ENCODE peak calls at places on chromosomes 2 and 18, in nine cellular contexts. W is stimulated activated CD8-positive, alpha-beta memory T cell treated with anti-CD3 and anti-CD28 coated beads, Interleukin-12 subunit alpha, Interleukin-12 subunit beta, amount 100 ng/mL, for 1 hour; H is HT1080; M is cerebellar cortex; Q is osteocyte; U is GF-D8; R is GM23338; T is left cardiac atrium; P is RWPE2. C is an unnamed sample.

GRCh38 chr2:123597995-123598394 is 427.1 kb upstream of the CNTNAP5 start:
- DNase-seq in W (no peak), T (no peak), H (no peak), U (no peak), R (no peak), Q (no peak), P (no peak), M (no peak), C (no peak)

GRCh38 chr18:33210575-33211189 is 229.8 kb downstream of the CCDC178 start:
- DNase-seq in P (no peak), Q (no peak), R (peak; percentile 81), W (no peak), M (peak; percentile 26), H (peak; percentile 8), T (no peak), U (no peak), C (no peak)

GRCh38 chr2:23478087-23478932 is 93.3 kb downstream of the KLHL29 start:
- DNase-seq in T (no peak), Q (no peak), M (no peak), U (no peak), W (no peak), R (peak; percentile 62), H (no peak), P (no peak), C (no peak)

GRCh38 chr2:7014201-7014640 is 97.0 kb downstream of the RNF144A start:
- DNase-seq in T (no peak), M (peak; percentile 70), R (peak; percentile 54), U (no peak), H (peak; percentile 64), Q (no peak), W (no peak), P (no peak), C (no peak)

GRCh38 chr2:109615637-109616144 is 1.5 kb downstream of the SOWAHC start:
- DNase-seq in Q (no peak), R (peak; percentile 61), T (no peak), M (no peak), U (no peak), W (no peak), P (no peak), H (no peak), C (no peak)

GRCh38 chr2:240353086-240353798 is 82.2 kb upstream of the GPC1 start:
- DNase-seq in U (no peak), Q (no peak), R (no peak), T (peak; percentile 10), W (no peak), M (peak; percentile 70), P (peak; percentile 57), H (no peak), C (no peak)

GRCh38 chr2:196718796-196719564 is 79.5 kb downstream of the CCDC150 start:
- DNase-seq in W (no peak), M (peak; percentile 5), H (peak; percentile 34), T (no peak), P (no peak), U (peak; percentile 43), Q (no peak), R (peak; percentile 44), C (no peak)

GRCh38 chr2:200467806-200468686 is 41.8 kb downstream of the KCTD18 start:
- DNase-seq in T (no peak), W (no peak), H (no peak), M (no peak), P (no peak), R (no peak), U (no peak), Q (no peak), C (no peak)

GRCh38 chr18:11741505-11742145 is 52.6 kb downstream of the GNAL start:
- DNase-seq in H (no peak), M (peak; percentile 9), P (no peak), U (no peak), W (no peak), T (no peak), R (peak; percentile 69), Q (no peak), C (no peak)

GRCh38 chr18:13612111-13612997 is 114.0 kb downstream of the FAM210A start:
- DNase-seq in U (peak; percentile 77), T (no peak), Q (peak; percentile 70), P (no peak), W (peak; percentile 57), H (no peak), R (no peak), M (no peak), C (no peak)

C was measured in uterus.